ENCODE peak calls at places on chromosome 19, in five cellular contexts. Q is activated CD8-positive, alpha-beta memory T cell treated with anti-CD3 and anti-CD28 coated beads for 4 hours; J is fibroblast of mammary gland; H is cortex of kidney; S is HS-27A. X is an unnamed sample.

GRCh38 chr19:53786744-53787143 is 37.4 kb downstream of the NLRP12 start:
- DNase-seq in Q (no peak), S (no peak), J (no peak), H (no peak), X (no peak)

GRCh38 chr19:15836345-15836594 is 20.8 kb upstream of the OR10H1 start:
- DNase-seq in S (no peak), H (no peak), J (peak; percentile 3), Q (no peak), X (no peak)

GRCh38 chr19:42433503-42434260 is 6.5 kb upstream of the LIPE start:
- DNase-seq in S (peak; percentile 64), H (no peak), J (peak; percentile 78), Q (peak; percentile 40), X (peak; percentile 84)

GRCh38 chr19:6802336-6803035 is 30.0 kb downstream of the VAV1 start:
- DNase-seq in Q (peak; percentile 63), H (no peak), J (no peak), S (no peak), X (peak; percentile 21)

GRCh38 chr19:14383898-14384669 is 2.8 kb downstream of the ADGRE5 start:
- DNase-seq in H (no peak), J (peak; percentile 57), S (no peak), Q (peak; percentile 52), X (no peak)

GRCh38 chr19:3053218-3053621 is 9.1 kb downstream of the TLE5 start:
- DNase-seq in H (no peak), Q (no peak), J (no peak), S (no peak), X (no peak)

GRCh38 chr19:4970558-4971423 is 1.9 kb downstream of the KDM4B start:
- DNase-seq in J (peak; percentile 28), Q (no peak), H (no peak), S (no peak), X (no peak)

GRCh38 chr19:53002479-53002878 is 11.2 kb upstream of the ERVV-1 start:
- DNase-seq in H (no peak), J (no peak), S (no peak), Q (no peak), X (no peak)

GRCh38 chr19:45142016-45142727 is 18.6 kb downstream of the NKPD1 start:
- DNase-seq in S (no peak), Q (no peak), J (no peak), H (no peak), X (no peak)

GRCh38 chr19:2478324-2478755 is 2.4 kb downstream of the GADD45B start:
- DNase-seq in Q (no peak), J (peak; percentile 72), S (no peak), H (no peak), X (no peak)

X was measured in putamen.